ENCODE peak calls at places on chromosomes 13 and 19, in six cellular contexts. One of them, this sample, is unnamed.

GRCh38 chr13:37179646-37180045 is 74.2 kb upstream of the CSNK1A1L start:
- DNase-seq in heart right ventricle: no peak
- DNase-seq in cardiac muscle cell: no peak
- DNase-seq in body of pancreas: no peak
- DNase-seq in thoracic aorta: no peak
- DNase-seq in Calu3: no peak
- DNase-seq in this sample: no peak

GRCh38 chr19:45636902-45637301 is 2.3 kb downstream of the EML2 start:
- DNase-seq in cardiac muscle cell: no peak
- DNase-seq in thoracic aorta: no peak
- DNase-seq in heart right ventricle: no peak
- DNase-seq in Calu3: no peak
- DNase-seq in body of pancreas: no peak
- DNase-seq in this sample: no peak

GRCh38 chr19:36136975-36137686 is 2.7 kb upstream of the CAPNS1 start:
- DNase-seq in thoracic aorta: peak; percentile 61
- DNase-seq in cardiac muscle cell: peak; percentile 51
- DNase-seq in Calu3: peak; percentile 96
- DNase-seq in heart right ventricle: peak; percentile 63
- DNase-seq in body of pancreas: peak; percentile 76
- DNase-seq in this sample: no peak

GRCh38 chr13:31638577-31638976 is 100.7 kb upstream of the RXFP2 start:
- DNase-seq in Calu3: no peak
- DNase-seq in thoracic aorta: no peak
- DNase-seq in body of pancreas: no peak
- DNase-seq in heart right ventricle: peak; percentile 8
- DNase-seq in cardiac muscle cell: peak; percentile 76
- DNase-seq in this sample: no peak

GRCh38 chr13:74289861-74290260 is 155.7 kb upstream of the KLF12 start:
- DNase-seq in body of pancreas: no peak
- DNase-seq in thoracic aorta: no peak
- DNase-seq in heart right ventricle: no peak
- DNase-seq in cardiac muscle cell: no peak
- DNase-seq in Calu3: no peak
- DNase-seq in this sample: no peak

GRCh38 chr19:13887529-13887928 is 10.6 kb downstream of the NANOS3 start:
- DNase-seq in thoracic aorta: no peak
- DNase-seq in body of pancreas: no peak
- DNase-seq in Calu3: no peak
- DNase-seq in heart right ventricle: no peak
- DNase-seq in cardiac muscle cell: peak; percentile 36
- DNase-seq in this sample: no peak

GRCh38 chr13:31965361-31966066 is 66.1 kb upstream of the FRY start:
- DNase-seq in cardiac muscle cell: peak; percentile 61
- DNase-seq in heart right ventricle: no peak
- DNase-seq in body of pancreas: peak; percentile 30
- DNase-seq in Calu3: no peak
- DNase-seq in thoracic aorta: no peak
- DNase-seq in this sample: no peak

GRCh38 chr13:30159446-30159839 is 147.9 kb downstream of the KATNAL1 start:
- DNase-seq in Calu3: no peak
- DNase-seq in cardiac muscle cell: peak; percentile 55
- DNase-seq in thoracic aorta: no peak
- DNase-seq in body of pancreas: no peak
- DNase-seq in heart right ventricle: no peak
- DNase-seq in this sample: no peak

GRCh38 chr19:12946092-12946845 is 607 bp downstream of the RAD23A start:
- DNase-seq in heart right ventricle: peak; percentile 69
- DNase-seq in Calu3: peak; percentile 64
- DNase-seq in body of pancreas: peak; percentile 77
- DNase-seq in thoracic aorta: no peak
- DNase-seq in cardiac muscle cell: peak; percentile 87
- DNase-seq in this sample: no peak

GRCh38 chr13:42815686-42816085 is 34.3 kb downstream of the FAM216B start:
- DNase-seq in cardiac muscle cell: peak; percentile 53
- DNase-seq in body of pancreas: no peak
- DNase-seq in heart right ventricle: no peak
- DNase-seq in Calu3: no peak
- DNase-seq in thoracic aorta: no peak
- DNase-seq in this sample: no peak

GRCh38 chr13:99884913-99885312 is 86.7 kb downstream of the ZIC5 start:
- DNase-seq in cardiac muscle cell: no peak
- DNase-seq in body of pancreas: no peak
- DNase-seq in thoracic aorta: no peak
- DNase-seq in Calu3: no peak
- DNase-seq in heart right ventricle: no peak
- DNase-seq in this sample: no peak

GRCh38 chr13:45353895-45354294 is 12.9 kb upstream of the TPT1 start:
- DNase-seq in body of pancreas: no peak
- DNase-seq in cardiac muscle cell: no peak
- DNase-seq in Calu3: no peak
- DNase-seq in heart right ventricle: no peak
- DNase-seq in thoracic aorta: no peak
- DNase-seq in this sample: no peak

GRCh38 chr13:40388617-40389016 is 277.8 kb downstream of the FOXO1 start:
- DNase-seq in heart right ventricle: no peak
- DNase-seq in body of pancreas: no peak
- DNase-seq in thoracic aorta: no peak
- DNase-seq in cardiac muscle cell: no peak
- DNase-seq in Calu3: no peak
- DNase-seq in this sample: no peak

GRCh38 chr13:41276824-41277223 is 13.4 kb upstream of the MTRF1 start:
- DNase-seq in thoracic aorta: no peak
- DNase-seq in Calu3: no peak
- DNase-seq in heart right ventricle: no peak
- DNase-seq in body of pancreas: no peak
- DNase-seq in cardiac muscle cell: no peak
- DNase-seq in this sample: no peak

GRCh38 chr19:45293682-45294081 is 29.0 kb downstream of the CKM start:
- DNase-seq in cardiac muscle cell: no peak
- DNase-seq in body of pancreas: no peak
- DNase-seq in heart right ventricle: no peak
- DNase-seq in thoracic aorta: no peak
- DNase-seq in Calu3: no peak
- DNase-seq in this sample: no peak

GRCh38 chr19:11203194-11204075 is 6.1 kb upstream of the KANK2 start:
- DNase-seq in body of pancreas: peak; percentile 66
- DNase-seq in heart right ventricle: peak; percentile 87
- DNase-seq in Calu3: peak; percentile 69
- DNase-seq in cardiac muscle cell: peak; percentile 93
- DNase-seq in thoracic aorta: peak; percentile 80
- DNase-seq in this sample: peak; percentile 63

GRCh38 chr13:30448441-30448840 is 17.3 kb downstream of the HMGB1 start:
- DNase-seq in cardiac muscle cell: no peak
- DNase-seq in heart right ventricle: no peak
- DNase-seq in Calu3: no peak
- DNase-seq in body of pancreas: no peak
- DNase-seq in thoracic aorta: no peak
- DNase-seq in this sample: no peak

GRCh38 chr13:99686157-99686572 is 184.9 kb downstream of the TM9SF2 start:
- DNase-seq in Calu3: no peak
- DNase-seq in body of pancreas: peak; percentile 79
- DNase-seq in heart right ventricle: peak; percentile 40
- DNase-seq in thoracic aorta: no peak
- DNase-seq in cardiac muscle cell: peak; percentile 14
- DNase-seq in this sample: no peak

GRCh38 chr13:20873348-20873747 is 29.2 kb downstream of the XPO4 start:
- DNase-seq in heart right ventricle: no peak
- DNase-seq in thoracic aorta: no peak
- DNase-seq in cardiac muscle cell: peak; percentile 21
- DNase-seq in body of pancreas: no peak
- DNase-seq in Calu3: no peak
- DNase-seq in this sample: no peak

GRCh38 chr13:76723551-76724232 is 162.5 kb downstream of the KCTD12 start:
- DNase-seq in thoracic aorta: no peak
- DNase-seq in heart right ventricle: peak; percentile 12
- DNase-seq in cardiac muscle cell: peak; percentile 82
- DNase-seq in Calu3: no peak
- DNase-seq in body of pancreas: no peak
- DNase-seq in this sample: no peak

GRCh38 chr13:106155411-106155810 is 380.1 kb downstream of the EFNB2 start:
- DNase-seq in heart right ventricle: no peak
- DNase-seq in thoracic aorta: no peak
- DNase-seq in cardiac muscle cell: no peak
- DNase-seq in body of pancreas: no peak
- DNase-seq in Calu3: no peak
- DNase-seq in this sample: no peak

GRCh38 chr13:111111376-111111937 is 3.7 kb upstream of the ARHGEF7 start:
- DNase-seq in thoracic aorta: no peak
- DNase-seq in body of pancreas: no peak
- DNase-seq in Calu3: no peak
- DNase-seq in cardiac muscle cell: no peak
- DNase-seq in heart right ventricle: no peak
- DNase-seq in this sample: no peak

GRCh38 chr19:38173324-38174041 is 50.5 kb downstream of the DPF1 start:
- DNase-seq in body of pancreas: peak; percentile 72
- DNase-seq in Calu3: no peak
- DNase-seq in thoracic aorta: peak; percentile 67
- DNase-seq in cardiac muscle cell: no peak
- DNase-seq in heart right ventricle: peak; percentile 79
- DNase-seq in this sample: no peak

GRCh38 chr19:42076375-42076944 is 494 bp downstream of the ZNF574 start:
- DNase-seq in heart right ventricle: peak; percentile 39
- DNase-seq in cardiac muscle cell: no peak
- DNase-seq in Calu3: no peak
- DNase-seq in thoracic aorta: no peak
- DNase-seq in body of pancreas: no peak
- DNase-seq in this sample: no peak

GRCh38 chr13:111129465-111130110 is 14.5 kb downstream of the ARHGEF7 start:
- DNase-seq in body of pancreas: no peak
- DNase-seq in Calu3: no peak
- DNase-seq in thoracic aorta: no peak
- DNase-seq in cardiac muscle cell: no peak
- DNase-seq in heart right ventricle: no peak
- DNase-seq in this sample: no peak

GRCh38 chr19:18131841-18132596 is 20.9 kb upstream of the PIK3R2 start:
- DNase-seq in thoracic aorta: no peak
- DNase-seq in heart right ventricle: no peak
- DNase-seq in body of pancreas: no peak
- DNase-seq in Calu3: no peak
- DNase-seq in cardiac muscle cell: no peak
- DNase-seq in this sample: no peak

GRCh38 chr13:106103779-106104178 is 431.7 kb downstream of the EFNB2 start:
- DNase-seq in thoracic aorta: no peak
- DNase-seq in heart right ventricle: no peak
- DNase-seq in body of pancreas: no peak
- DNase-seq in Calu3: peak; percentile 20
- DNase-seq in cardiac muscle cell: peak; percentile 84
- DNase-seq in this sample: no peak

DNA sequence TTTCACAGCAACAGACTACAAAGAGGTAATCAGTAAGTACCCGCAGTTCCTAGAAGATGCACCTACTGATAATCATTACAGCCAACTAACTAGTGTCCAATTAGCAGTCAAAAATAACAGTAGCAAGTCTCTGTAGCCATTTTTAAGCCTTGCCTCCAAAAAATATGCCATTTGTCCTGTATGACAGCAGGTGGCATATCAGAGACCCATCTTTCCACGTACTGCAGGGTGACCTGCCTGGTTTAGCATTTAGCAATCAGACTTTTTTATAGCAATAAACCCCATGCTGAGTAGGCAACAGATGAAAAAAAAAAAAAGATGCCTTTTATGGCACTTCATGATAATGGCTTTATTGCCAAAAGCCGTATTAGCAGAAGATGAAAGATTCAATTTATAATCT is 155.3 kb upstream of the LSM14A start:
- DNase-seq in thoracic aorta: no peak
- DNase-seq in body of pancreas: no peak
- DNase-seq in heart right ventricle: no peak
- DNase-seq in Calu3: no peak
- DNase-seq in cardiac muscle cell: no peak
- DNase-seq in this sample: no peak
- TF ChIP-seq CTCF in thoracic aorta: no peak
- TF ChIP-seq CTCF in body of pancreas: no peak
- TF ChIP-seq CTCF in heart right ventricle: no peak
- TF ChIP-seq CTCF in Calu3: no peak
- TF ChIP-seq CTCF in cardiac muscle cell: no peak
- TF ChIP-seq CTCF in this sample: no peak

GRCh38 chr19:2210206-2210605 is 25.9 kb downstream of the PLEKHJ1 start:
- DNase-seq in cardiac muscle cell: no peak
- DNase-seq in body of pancreas: no peak
- DNase-seq in Calu3: no peak
- DNase-seq in heart right ventricle: no peak
- DNase-seq in thoracic aorta: no peak
- DNase-seq in this sample: no peak

GRCh38 chr19:2209408-2209807 is 26.7 kb downstream of the PLEKHJ1 start:
- DNase-seq in body of pancreas: no peak
- DNase-seq in heart right ventricle: no peak
- DNase-seq in thoracic aorta: no peak
- DNase-seq in cardiac muscle cell: no peak
- DNase-seq in Calu3: no peak
- DNase-seq in this sample: no peak

GRCh38 chr19:2207008-2207407 is 29.1 kb downstream of the PLEKHJ1 start:
- DNase-seq in Calu3: no peak
- DNase-seq in thoracic aorta: no peak
- DNase-seq in heart right ventricle: no peak
- DNase-seq in cardiac muscle cell: no peak
- DNase-seq in body of pancreas: no peak
- DNase-seq in this sample: no peak

GRCh38 chr19:2208975-2209374 is 27.2 kb downstream of the PLEKHJ1 start:
- DNase-seq in thoracic aorta: no peak
- DNase-seq in Calu3: no peak
- DNase-seq in cardiac muscle cell: no peak
- DNase-seq in heart right ventricle: peak; percentile 28
- DNase-seq in body of pancreas: no peak
- DNase-seq in this sample: no peak

GRCh38 chr19:2207991-2208860 is 27.9 kb downstream of the PLEKHJ1 start:
- DNase-seq in body of pancreas: peak; percentile 33
- DNase-seq in cardiac muscle cell: peak; percentile 57
- DNase-seq in thoracic aorta: peak; percentile 12
- DNase-seq in Calu3: no peak
- DNase-seq in heart right ventricle: peak; percentile 67
- DNase-seq in this sample: no peak
- TF ChIP-seq CTCF in body of pancreas: no peak
- TF ChIP-seq CTCF in cardiac muscle cell: peak; percentile 22
- TF ChIP-seq CTCF in thoracic aorta: no peak
- TF ChIP-seq CTCF in Calu3: no peak
- TF ChIP-seq CTCF in heart right ventricle: peak; percentile 54
- TF ChIP-seq CTCF in this sample: no peak

DNA sequence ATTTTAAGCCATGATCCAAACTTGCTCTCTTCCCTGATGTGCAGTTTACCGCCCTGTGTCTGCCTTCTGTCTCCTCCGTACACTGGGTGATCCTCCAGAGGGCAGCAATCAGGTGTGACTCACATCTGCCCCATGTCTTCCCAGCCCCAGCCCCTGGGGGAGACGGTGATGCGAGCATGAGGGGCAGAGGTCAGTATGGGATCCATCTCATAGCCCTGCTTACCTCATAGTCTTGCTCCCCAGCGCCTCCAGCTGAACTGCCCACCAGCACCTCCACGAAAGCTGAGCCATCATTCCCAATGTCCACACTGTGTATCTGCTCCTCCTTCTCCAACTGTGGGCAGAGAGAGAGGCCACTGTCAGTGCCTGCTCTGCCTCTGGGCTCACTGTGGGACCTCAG is 14.6 kb downstream of the XRCC1 start:
- DNase-seq in body of pancreas: no peak
- DNase-seq in cardiac muscle cell: no peak
- DNase-seq in heart right ventricle: no peak
- DNase-seq in Calu3: peak; percentile 11
- DNase-seq in thoracic aorta: no peak
- DNase-seq in this sample: no peak
- TF ChIP-seq CTCF in body of pancreas: no peak
- TF ChIP-seq CTCF in cardiac muscle cell: no peak
- TF ChIP-seq CTCF in heart right ventricle: no peak
- TF ChIP-seq CTCF in Calu3: no peak
- TF ChIP-seq CTCF in thoracic aorta: no peak
- TF ChIP-seq CTCF in this sample: no peak

GRCh38 chr13:85798999-85799646 is at the start of gene SLITRK6:
- DNase-seq in thoracic aorta: no peak
- DNase-seq in body of pancreas: no peak
- DNase-seq in Calu3: peak; percentile 10
- DNase-seq in cardiac muscle cell: peak; percentile 66
- DNase-seq in heart right ventricle: no peak
- DNase-seq in this sample: no peak
- TF ChIP-seq CTCF in thoracic aorta: no peak
- TF ChIP-seq CTCF in body of pancreas: no peak
- TF ChIP-seq CTCF in Calu3: no peak
- TF ChIP-seq CTCF in cardiac muscle cell: no peak
- TF ChIP-seq CTCF in heart right ventricle: no peak
- TF ChIP-seq CTCF in this sample: no peak